ENCODE peak calls at places on chromosomes 3 and 15, in eight cellular contexts. O is LoVo, F is mammary epithelial cell, S is GM13976, T is NCI-H1092 treated with DMSO at 0.1 percent for 48 hours, W is activated T-cell treated with anti-CD3 and anti-CD28 coated beads for 1 hour, Q is transverse colon, N is mucosa of gallbladder. V is an unnamed sample.

GRCh38 chr3:127785711-127786265 is 36.5 kb downstream of the MGLL start:
- DNase-seq in O (no peak), F (no peak), S (no peak), T (peak; percentile 81), W (no peak), Q (no peak), N (no peak), V (no peak)

GRCh38 chr3:97871206-97871605 is 49.4 kb downstream of the CRYBG3 start:
- DNase-seq in O (no peak), F (no peak), S (no peak), T (no peak), W (no peak), Q (no peak), N (no peak), V (no peak)

GRCh38 chr3:129417354-129417753 is 11.1 kb downstream of the EFCAB12 start:
- DNase-seq in O (no peak), F (no peak), S (no peak), T (no peak), W (no peak), Q (no peak), N (peak; percentile 41), V (no peak)

GRCh38 chr3:115292131-115292530 is 145.0 kb upstream of the ZBTB20 start:
- DNase-seq in O (no peak), F (no peak), S (no peak), T (no peak), W (no peak), Q (no peak), N (no peak), V (no peak)

GRCh38 chr15:56866798-56867197 is 51.6 kb upstream of the TCF12 start:
- DNase-seq in O (no peak), F (no peak), S (no peak), T (no peak), W (no peak), Q (no peak), N (no peak), V (no peak)

GRCh38 chr15:39369768-39370167 is 211.1 kb upstream of the THBS1 start:
- DNase-seq in O (no peak), F (no peak), S (no peak), T (no peak), W (no peak), Q (no peak), N (no peak), V (no peak)

GRCh38 chr3:182216311-182216970 is 504.7 kb downstream of the SOX2 start:
- DNase-seq in O (no peak), F (no peak), S (no peak), T (no peak), W (no peak), Q (no peak), N (no peak), V (no peak)

GRCh38 chr3:106103383-106103782 is 234.6 kb upstream of the CBLB start:
- DNase-seq in O (no peak), F (no peak), S (no peak), T (no peak), W (no peak), Q (no peak), N (no peak), V (no peak)

GRCh38 chr15:80777137-80777536 is 2.0 kb upstream of the CEMIP start:
- DNase-seq in O (peak; percentile 46), F (peak; percentile 92), S (no peak), T (no peak), W (no peak), Q (peak; percentile 64), N (no peak), V (no peak)

GRCh38 chr3:79810101-79810500 is 42.3 kb upstream of the ROBO1 start:
- DNase-seq in O (no peak), F (no peak), S (no peak), T (no peak), W (no peak), Q (no peak), N (no peak), V (no peak)

V was measured in thyroid gland.